ENCODE peak calls at places on chromosomes 12 and 14, in eight cellular contexts. S is psoas muscle, A is fibroblast of the aortic adventitia, N is RWPE1, Z is GM13976, P is OCI-LY7, G is MM.1S, O is adrenal gland. K is an unnamed sample.

GRCh38 chr14:81557137-81557536 is 23.5 kb upstream of the SEL1L start:
- DNase-seq in N (no peak), G (no peak), O (no peak), A (peak; percentile 60), S (no peak), Z (no peak), P (no peak), K (no peak)

GRCh38 chr12:98901189-98901588 is 256.1 kb downstream of the APAF1 start:
- DNase-seq in G (no peak), A (no peak), P (no peak), Z (no peak), O (no peak), N (no peak), S (no peak), K (no peak)

GRCh38 chr12:95607642-95608041 is 56.4 kb upstream of the USP44 start:
- DNase-seq in S (no peak), Z (no peak), G (no peak), N (no peak), A (no peak), O (no peak), P (no peak), K (no peak)

GRCh38 chr14:70735043-70735442 is 74.3 kb downstream of the MAP3K9 start:
- DNase-seq in Z (no peak), A (no peak), N (no peak), O (no peak), P (no peak), G (no peak), S (no peak), K (no peak)

GRCh38 chr12:59084758-59085383 is 164.6 kb upstream of the LRIG3 start:
- DNase-seq in N (no peak), P (no peak), S (peak; percentile 19), Z (no peak), A (peak; percentile 92), O (peak; percentile 15), G (no peak), K (no peak)

GRCh38 chr14:34614638-34615037 is 15.3 kb downstream of the SNX6 start:
- DNase-seq in O (no peak), Z (no peak), P (no peak), G (no peak), A (no peak), N (no peak), S (no peak), K (no peak)

GRCh38 chr12:51695241-51696010 is 104.4 kb downstream of the SCN8A start:
- DNase-seq in P (no peak), G (no peak), O (no peak), Z (no peak), A (no peak), S (no peak), N (no peak), K (no peak)

GRCh38 chr14:70177092-70177491 is 11.7 kb downstream of the SLC8A3 start:
- DNase-seq in A (no peak), N (no peak), G (no peak), P (no peak), Z (no peak), O (no peak), S (no peak), K (no peak)

GRCh38 chr12:38823743-38824142 is 81.6 kb downstream of the CPNE8 start:
- DNase-seq in G (no peak), A (peak; percentile 20), N (no peak), P (no peak), O (no peak), Z (no peak), S (no peak), K (no peak)

DNA sequence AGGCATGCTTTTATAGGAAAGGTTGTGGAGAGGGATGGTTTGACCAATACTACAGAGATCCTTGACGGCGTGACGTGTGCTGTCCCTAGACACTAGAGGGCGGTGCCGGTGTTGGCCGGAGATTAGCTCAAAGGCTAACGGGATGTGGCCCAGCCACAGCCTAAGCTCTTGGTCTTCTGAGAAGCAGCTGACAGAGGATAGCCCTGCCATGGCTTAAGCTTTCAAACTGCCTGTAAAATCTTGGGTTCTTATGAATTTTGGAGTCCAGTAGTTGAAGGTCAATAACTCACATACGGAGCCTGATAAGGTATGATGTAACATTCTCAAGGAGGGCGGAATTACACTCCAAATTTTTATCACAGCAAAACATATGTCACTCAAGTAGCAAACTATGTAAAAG is 515.7 kb upstream of the ATXN7L3B start:
- DNase-seq in N (peak; percentile 26), G (peak; percentile 65), S (peak; percentile 20), A (peak; percentile 34), Z (peak; percentile 22), P (peak; percentile 6), O (peak; percentile 76), K (peak; percentile 34)
- TF ChIP-seq CTCF in N (peak; percentile 71), G (peak; percentile 75), S (peak; percentile 15), A (peak; percentile 49), Z (peak; percentile 80), P (peak; percentile 65), O (peak; percentile 28), K (peak; percentile 59)

GRCh38 chr12:26264215-26264838 is 69.0 kb downstream of the SSPN start:
- DNase-seq in N (no peak), O (no peak), S (no peak), Z (no peak), A (peak; percentile 25), G (no peak), P (no peak), K (no peak)
- TF ChIP-seq CTCF in N (no peak), O (no peak), S (no peak), Z (no peak), A (no peak), G (no peak), P (no peak), K (no peak)

DNA sequence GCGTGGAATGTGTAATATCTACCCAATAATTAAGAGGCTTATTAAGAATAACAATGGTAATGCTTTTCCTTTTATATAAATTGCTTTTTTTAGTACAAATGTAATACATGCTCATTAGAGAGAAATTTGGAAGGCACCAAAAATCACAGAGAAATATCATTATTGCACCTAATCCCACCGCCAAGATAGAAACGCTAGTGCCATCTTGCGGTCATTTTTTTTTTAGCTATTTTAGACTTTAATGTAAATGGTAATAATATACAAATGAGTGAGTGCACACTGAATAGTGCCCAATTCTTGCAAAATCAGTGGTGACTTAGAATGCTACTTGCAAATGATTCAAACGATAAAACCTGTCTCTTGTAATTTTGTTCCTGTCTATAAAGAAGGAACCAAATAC is 576.8 kb upstream of the TMEM132C start:
- DNase-seq in A (peak; percentile 16), Z (no peak), N (no peak), S (no peak), O (no peak), G (no peak), P (peak; percentile 5), K (no peak)
- TF ChIP-seq CTCF in A (no peak), Z (no peak), N (no peak), S (no peak), O (no peak), G (peak; percentile 10), P (peak; percentile 75), K (no peak)

GRCh38 chr14:103123634-103124500 is 606 bp downstream of the TNFAIP2 start:
- DNase-seq in N (no peak), Z (peak; percentile 67), P (no peak), O (peak; percentile 73), S (peak; percentile 72), A (peak; percentile 34), G (no peak), K (peak; percentile 64)
- TF ChIP-seq CTCF in N (peak; percentile 32), Z (no peak), P (peak; percentile 36), O (no peak), S (peak; percentile 43), A (peak; percentile 54), G (no peak), K (peak; percentile 52)

GRCh38 chr12:6752931-6753771 is at the start of gene MLF2:
- DNase-seq in G (peak; percentile 98), A (peak; percentile 100), N (peak; percentile 99), O (peak; percentile 99), S (peak; percentile 98), Z (peak; percentile 99), P (peak; percentile 97), K (peak; percentile 98)
- TF ChIP-seq CTCF in G (no peak), A (no peak), N (peak; percentile 74), O (peak; percentile 97), S (peak; percentile 91), Z (peak; percentile 90), P (no peak), K (peak; percentile 94)